ENCODE peak calls at places on chromosomes 1 and 21, in ten cellular contexts. One of them, this sample, is unnamed.

GRCh38 chr1:56524263-56524662 is 55.1 kb downstream of the PLPP3 start:
- DNase-seq in coronary artery: no peak
- DNase-seq in body of pancreas: no peak
- DNase-seq in heart right ventricle: no peak
- DNase-seq in HCT116: no peak
- DNase-seq in cardiac muscle cell: no peak
- DNase-seq in mucosa of descending colon: no peak
- DNase-seq in fibroblast of lung: no peak
- DNase-seq in CD8-positive, alpha-beta T cell: no peak
- DNase-seq in hepatocyte: no peak
- DNase-seq in this sample: no peak

GRCh38 chr1:37473431-37474050 is 839 bp upstream of the ZC3H12A start:
- DNase-seq in coronary artery: no peak
- DNase-seq in heart right ventricle: no peak
- DNase-seq in HCT116: no peak
- DNase-seq in hepatocyte: peak
- DNase-seq in mucosa of descending colon: peak
- DNase-seq in cardiac muscle cell: no peak
- DNase-seq in CD8-positive, alpha-beta T cell: peak
- DNase-seq in body of pancreas: no peak
- DNase-seq in fibroblast of lung: no peak
- DNase-seq in this sample: no peak

GRCh38 chr1:228463559-228464455 is 23.4 kb upstream of the RNF187 start:
- DNase-seq in hepatocyte: peak
- DNase-seq in heart right ventricle: no peak
- DNase-seq in coronary artery: no peak
- DNase-seq in CD8-positive, alpha-beta T cell: peak
- DNase-seq in mucosa of descending colon: peak
- DNase-seq in HCT116: peak
- DNase-seq in body of pancreas: no peak
- DNase-seq in fibroblast of lung: peak
- DNase-seq in cardiac muscle cell: peak
- DNase-seq in this sample: no peak

GRCh38 chr1:66521736-66522365 is 12.1 kb upstream of the SGIP1 start:
- DNase-seq in cardiac muscle cell: peak
- DNase-seq in fibroblast of lung: peak
- DNase-seq in heart right ventricle: no peak
- DNase-seq in hepatocyte: peak
- DNase-seq in body of pancreas: no peak
- DNase-seq in HCT116: peak
- DNase-seq in coronary artery: no peak
- DNase-seq in mucosa of descending colon: no peak
- DNase-seq in CD8-positive, alpha-beta T cell: no peak
- DNase-seq in this sample: no peak

GRCh38 chr1:163834778-163835177 is 513.0 kb downstream of the NUF2 start:
- DNase-seq in HCT116: no peak
- DNase-seq in mucosa of descending colon: no peak
- DNase-seq in body of pancreas: no peak
- DNase-seq in heart right ventricle: no peak
- DNase-seq in coronary artery: no peak
- DNase-seq in fibroblast of lung: no peak
- DNase-seq in cardiac muscle cell: no peak
- DNase-seq in hepatocyte: no peak
- DNase-seq in CD8-positive, alpha-beta T cell: no peak
- DNase-seq in this sample: no peak

GRCh38 chr21:44368711-44369446 is 15.5 kb downstream of the TRPM2 start:
- DNase-seq in coronary artery: peak
- DNase-seq in fibroblast of lung: no peak
- DNase-seq in mucosa of descending colon: no peak
- DNase-seq in hepatocyte: peak
- DNase-seq in body of pancreas: no peak
- DNase-seq in CD8-positive, alpha-beta T cell: no peak
- DNase-seq in cardiac muscle cell: no peak
- DNase-seq in heart right ventricle: no peak
- DNase-seq in HCT116: no peak
- DNase-seq in this sample: no peak

GRCh38 chr1:178155478-178156255 is 61.8 kb downstream of the RASAL2 start:
- DNase-seq in coronary artery: no peak
- DNase-seq in cardiac muscle cell: peak
- DNase-seq in body of pancreas: no peak
- DNase-seq in HCT116: no peak
- DNase-seq in fibroblast of lung: no peak
- DNase-seq in mucosa of descending colon: no peak
- DNase-seq in heart right ventricle: no peak
- DNase-seq in CD8-positive, alpha-beta T cell: no peak
- DNase-seq in hepatocyte: peak
- DNase-seq in this sample: no peak

GRCh38 chr1:186304982-186305949 is 69.8 kb downstream of the TPR start:
- DNase-seq in cardiac muscle cell: peak
- DNase-seq in fibroblast of lung: peak
- DNase-seq in mucosa of descending colon: no peak
- DNase-seq in CD8-positive, alpha-beta T cell: no peak
- DNase-seq in body of pancreas: no peak
- DNase-seq in coronary artery: no peak
- DNase-seq in hepatocyte: peak
- DNase-seq in HCT116: peak
- DNase-seq in heart right ventricle: no peak
- DNase-seq in this sample: no peak

GRCh38 chr1:172478485-172478884 is 34.6 kb upstream of the PIGC start:
- DNase-seq in fibroblast of lung: no peak
- DNase-seq in heart right ventricle: no peak
- DNase-seq in hepatocyte: no peak
- DNase-seq in body of pancreas: no peak
- DNase-seq in HCT116: no peak
- DNase-seq in cardiac muscle cell: peak
- DNase-seq in mucosa of descending colon: no peak
- DNase-seq in CD8-positive, alpha-beta T cell: no peak
- DNase-seq in coronary artery: no peak
- DNase-seq in this sample: no peak

GRCh38 chr1:17922833-17923232 is 167.7 kb downstream of the ACTL8 start:
- DNase-seq in fibroblast of lung: peak
- DNase-seq in HCT116: peak
- DNase-seq in heart right ventricle: peak
- DNase-seq in CD8-positive, alpha-beta T cell: no peak
- DNase-seq in body of pancreas: peak
- DNase-seq in mucosa of descending colon: peak
- DNase-seq in coronary artery: no peak
- DNase-seq in hepatocyte: peak
- DNase-seq in cardiac muscle cell: peak
- DNase-seq in this sample: no peak

GRCh38 chr1:235739124-235739523 is 89.5 kb upstream of the GNG4 start:
- DNase-seq in hepatocyte: no peak
- DNase-seq in coronary artery: no peak
- DNase-seq in heart right ventricle: no peak
- DNase-seq in cardiac muscle cell: peak
- DNase-seq in mucosa of descending colon: no peak
- DNase-seq in HCT116: no peak
- DNase-seq in fibroblast of lung: peak
- DNase-seq in body of pancreas: peak
- DNase-seq in CD8-positive, alpha-beta T cell: no peak
- DNase-seq in this sample: no peak

GRCh38 chr1:20719871-20720620 is 2.2 kb upstream of the KIF17 start:
- DNase-seq in coronary artery: no peak
- DNase-seq in mucosa of descending colon: no peak
- DNase-seq in body of pancreas: no peak
- DNase-seq in hepatocyte: no peak
- DNase-seq in cardiac muscle cell: no peak
- DNase-seq in CD8-positive, alpha-beta T cell: no peak
- DNase-seq in heart right ventricle: no peak
- DNase-seq in HCT116: no peak
- DNase-seq in fibroblast of lung: no peak
- DNase-seq in this sample: peak

GRCh38 chr1:178502856-178503255 is 6.1 kb upstream of the CLEC20A start:
- DNase-seq in hepatocyte: no peak
- DNase-seq in heart right ventricle: no peak
- DNase-seq in mucosa of descending colon: no peak
- DNase-seq in CD8-positive, alpha-beta T cell: no peak
- DNase-seq in HCT116: no peak
- DNase-seq in cardiac muscle cell: no peak
- DNase-seq in coronary artery: no peak
- DNase-seq in fibroblast of lung: no peak
- DNase-seq in body of pancreas: no peak
- DNase-seq in this sample: no peak

GRCh38 chr1:119372493-119373086 is 4.0 kb downstream of the HAO2 start:
- DNase-seq in fibroblast of lung: peak
- DNase-seq in heart right ventricle: peak
- DNase-seq in CD8-positive, alpha-beta T cell: no peak
- DNase-seq in mucosa of descending colon: peak
- DNase-seq in coronary artery: no peak
- DNase-seq in hepatocyte: peak
- DNase-seq in body of pancreas: peak
- DNase-seq in HCT116: peak
- DNase-seq in cardiac muscle cell: peak
- DNase-seq in this sample: no peak

DNA sequence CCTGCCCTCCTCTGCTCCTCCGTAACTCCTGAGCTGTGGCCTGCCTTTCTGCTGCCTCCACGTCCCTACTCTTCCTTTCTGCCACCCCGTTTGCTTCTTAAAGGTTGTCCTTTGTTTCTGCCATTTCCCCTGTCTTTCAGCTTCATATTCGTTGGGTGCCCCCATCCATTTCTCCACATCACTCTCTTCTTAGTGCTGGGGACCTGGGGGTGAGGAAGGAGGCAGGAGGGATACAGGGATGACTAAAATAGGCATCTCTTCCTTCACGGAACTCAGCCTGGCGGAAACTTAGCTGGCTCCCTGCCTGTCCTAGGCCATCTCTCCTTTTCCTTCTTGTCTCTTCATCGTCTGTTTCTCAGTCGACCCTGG is 67.0 kb upstream of the CD1D start:
- DNase-seq in mucosa of descending colon: no peak
- DNase-seq in cardiac muscle cell: no peak
- DNase-seq in HCT116: no peak
- DNase-seq in coronary artery: no peak
- DNase-seq in CD8-positive, alpha-beta T cell: no peak
- DNase-seq in heart right ventricle: no peak
- DNase-seq in hepatocyte: no peak
- DNase-seq in fibroblast of lung: no peak
- DNase-seq in body of pancreas: no peak
- DNase-seq in this sample: no peak
- TF ChIP-seq CTCF in mucosa of descending colon: no peak
- TF ChIP-seq CTCF in cardiac muscle cell: no peak
- TF ChIP-seq CTCF in HCT116: no peak
- TF ChIP-seq CTCF in coronary artery: no peak
- TF ChIP-seq CTCF in CD8-positive, alpha-beta T cell: no peak
- TF ChIP-seq CTCF in heart right ventricle: no peak
- TF ChIP-seq CTCF in hepatocyte: no peak
- TF ChIP-seq CTCF in fibroblast of lung: no peak
- TF ChIP-seq CTCF in body of pancreas: no peak
- TF ChIP-seq CTCF in this sample: no peak

GRCh38 chr1:35769188-35769758 is 505 bp downstream of the CLSPN start:
- DNase-seq in body of pancreas: peak
- DNase-seq in HCT116: peak
- DNase-seq in cardiac muscle cell: peak
- DNase-seq in fibroblast of lung: peak
- DNase-seq in hepatocyte: peak
- DNase-seq in heart right ventricle: peak
- DNase-seq in coronary artery: peak
- DNase-seq in CD8-positive, alpha-beta T cell: peak
- DNase-seq in mucosa of descending colon: peak
- DNase-seq in this sample: peak
- TF ChIP-seq CTCF in body of pancreas: peak
- TF ChIP-seq CTCF in HCT116: no peak
- TF ChIP-seq CTCF in cardiac muscle cell: peak
- TF ChIP-seq CTCF in fibroblast of lung: peak
- TF ChIP-seq CTCF in hepatocyte: peak
- TF ChIP-seq CTCF in heart right ventricle: peak
- TF ChIP-seq CTCF in coronary artery: no peak
- TF ChIP-seq CTCF in CD8-positive, alpha-beta T cell: no peak
- TF ChIP-seq CTCF in mucosa of descending colon: no peak
- TF ChIP-seq CTCF in this sample: no peak

GRCh38 chr1:204763773-204764427 is 78.4 kb upstream of the LRRN2 start:
- DNase-seq in cardiac muscle cell: peak
- DNase-seq in mucosa of descending colon: peak
- DNase-seq in fibroblast of lung: peak
- DNase-seq in heart right ventricle: peak
- DNase-seq in body of pancreas: peak
- DNase-seq in CD8-positive, alpha-beta T cell: peak
- DNase-seq in hepatocyte: peak
- DNase-seq in coronary artery: peak
- DNase-seq in HCT116: peak
- DNase-seq in this sample: peak
- TF ChIP-seq CTCF in cardiac muscle cell: peak
- TF ChIP-seq CTCF in mucosa of descending colon: peak
- TF ChIP-seq CTCF in fibroblast of lung: peak
- TF ChIP-seq CTCF in heart right ventricle: peak
- TF ChIP-seq CTCF in body of pancreas: peak
- TF ChIP-seq CTCF in CD8-positive, alpha-beta T cell: peak
- TF ChIP-seq CTCF in hepatocyte: peak
- TF ChIP-seq CTCF in coronary artery: peak
- TF ChIP-seq CTCF in HCT116: peak
- TF ChIP-seq CTCF in this sample: peak

DNA sequence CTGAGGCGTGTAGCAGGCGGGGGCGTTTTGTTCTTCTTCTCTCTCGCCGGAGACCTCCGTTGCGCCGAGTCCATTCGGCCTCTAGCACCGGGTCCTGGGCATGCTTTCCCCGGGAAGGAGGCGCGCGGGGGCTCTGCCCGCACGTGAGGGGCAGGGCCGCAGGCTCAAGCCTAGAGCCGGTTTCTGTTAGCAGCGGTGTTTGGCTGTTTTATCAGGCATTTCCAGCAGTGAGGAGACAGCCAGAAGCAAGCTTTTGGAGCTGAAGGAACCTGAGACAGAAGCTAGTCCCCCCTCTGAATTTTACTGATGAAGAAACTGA is 590 bp downstream of the PSEN2 start:
- DNase-seq in coronary artery: no peak
- DNase-seq in cardiac muscle cell: no peak
- DNase-seq in fibroblast of lung: no peak
- DNase-seq in CD8-positive, alpha-beta T cell: no peak
- DNase-seq in HCT116: no peak
- DNase-seq in hepatocyte: no peak
- DNase-seq in mucosa of descending colon: no peak
- DNase-seq in body of pancreas: no peak
- DNase-seq in heart right ventricle: no peak
- DNase-seq in this sample: no peak
- TF ChIP-seq CTCF in coronary artery: no peak
- TF ChIP-seq CTCF in cardiac muscle cell: no peak
- TF ChIP-seq CTCF in fibroblast of lung: no peak
- TF ChIP-seq CTCF in CD8-positive, alpha-beta T cell: no peak
- TF ChIP-seq CTCF in HCT116: no peak
- TF ChIP-seq CTCF in hepatocyte: no peak
- TF ChIP-seq CTCF in mucosa of descending colon: no peak
- TF ChIP-seq CTCF in body of pancreas: no peak
- TF ChIP-seq CTCF in heart right ventricle: no peak
- TF ChIP-seq CTCF in this sample: no peak

GRCh38 chr1:74767490-74767889 is 34.5 kb downstream of the TYW3 start:
- DNase-seq in coronary artery: no peak
- DNase-seq in fibroblast of lung: peak
- DNase-seq in body of pancreas: peak
- DNase-seq in hepatocyte: no peak
- DNase-seq in heart right ventricle: no peak
- DNase-seq in cardiac muscle cell: peak
- DNase-seq in CD8-positive, alpha-beta T cell: no peak
- DNase-seq in mucosa of descending colon: no peak
- DNase-seq in HCT116: peak
- DNase-seq in this sample: no peak
- TF ChIP-seq CTCF in coronary artery: no peak
- TF ChIP-seq CTCF in fibroblast of lung: peak
- TF ChIP-seq CTCF in body of pancreas: no peak
- TF ChIP-seq CTCF in hepatocyte: no peak
- TF ChIP-seq CTCF in heart right ventricle: no peak
- TF ChIP-seq CTCF in cardiac muscle cell: peak
- TF ChIP-seq CTCF in CD8-positive, alpha-beta T cell: no peak
- TF ChIP-seq CTCF in mucosa of descending colon: no peak
- TF ChIP-seq CTCF in HCT116: peak
- TF ChIP-seq CTCF in this sample: peak